ENCODE peak calls at places on chromosome 15, in five cellular contexts. One of them, this sample, is unnamed.

GRCh38 chr15:52483712-52484111 is 45.0 kb downstream of the MYO5A start:
- DNase-seq in CD8-positive, alpha-beta memory T cell: no peak
- DNase-seq in head of caudate nucleus: no peak
- DNase-seq in adrenal gland: no peak
- DNase-seq in NCI-H1694 treated with DMSO at 0.1 percent for 48 hours: no peak
- DNase-seq in this sample: peak

GRCh38 chr15:42065008-42065407 is 29.4 kb downstream of the PLA2G4D start:
- DNase-seq in CD8-positive, alpha-beta memory T cell: no peak
- DNase-seq in head of caudate nucleus: peak
- DNase-seq in NCI-H1694 treated with DMSO at 0.1 percent for 48 hours: no peak
- DNase-seq in adrenal gland: peak
- DNase-seq in this sample: peak

GRCh38 chr15:78618064-78618463 is 2.7 kb downstream of the CHRNA3 start:
- DNase-seq in head of caudate nucleus: no peak
- DNase-seq in CD8-positive, alpha-beta memory T cell: no peak
- DNase-seq in adrenal gland: no peak
- DNase-seq in NCI-H1694 treated with DMSO at 0.1 percent for 48 hours: no peak
- DNase-seq in this sample: no peak

GRCh38 chr15:101128191-101128590 is 123.7 kb downstream of the CHSY1 start:
- DNase-seq in NCI-H1694 treated with DMSO at 0.1 percent for 48 hours: no peak
- DNase-seq in head of caudate nucleus: no peak
- DNase-seq in CD8-positive, alpha-beta memory T cell: no peak
- DNase-seq in adrenal gland: no peak
- DNase-seq in this sample: peak

GRCh38 chr15:83436513-83437158 is 10.5 kb upstream of the SH3GL3 start:
- DNase-seq in head of caudate nucleus: peak
- DNase-seq in CD8-positive, alpha-beta memory T cell: no peak
- DNase-seq in NCI-H1694 treated with DMSO at 0.1 percent for 48 hours: peak
- DNase-seq in adrenal gland: no peak
- DNase-seq in this sample: peak

GRCh38 chr15:87755226-87755625 is 501.3 kb downstream of the NTRK3 start:
- DNase-seq in CD8-positive, alpha-beta memory T cell: no peak
- DNase-seq in head of caudate nucleus: no peak
- DNase-seq in adrenal gland: no peak
- DNase-seq in NCI-H1694 treated with DMSO at 0.1 percent for 48 hours: no peak
- DNase-seq in this sample: no peak

GRCh38 chr15:34616613-34617012 is 33.2 kb upstream of the GOLGA8B start:
- DNase-seq in NCI-H1694 treated with DMSO at 0.1 percent for 48 hours: peak
- DNase-seq in CD8-positive, alpha-beta memory T cell: no peak
- DNase-seq in adrenal gland: no peak
- DNase-seq in head of caudate nucleus: peak
- DNase-seq in this sample: peak

GRCh38 chr15:43776718-43777292 is at the start of gene ELL3:
- DNase-seq in NCI-H1694 treated with DMSO at 0.1 percent for 48 hours: peak
- DNase-seq in CD8-positive, alpha-beta memory T cell: peak
- DNase-seq in adrenal gland: peak
- DNase-seq in head of caudate nucleus: peak
- DNase-seq in this sample: peak

GRCh38 chr15:72803006-72803405 is 19.4 kb upstream of the ADPGK start:
- DNase-seq in CD8-positive, alpha-beta memory T cell: no peak
- DNase-seq in head of caudate nucleus: no peak
- DNase-seq in adrenal gland: no peak
- DNase-seq in NCI-H1694 treated with DMSO at 0.1 percent for 48 hours: no peak
- DNase-seq in this sample: no peak

GRCh38 chr15:93210995-93211394 is 122.0 kb upstream of the RGMA start:
- DNase-seq in head of caudate nucleus: no peak
- DNase-seq in CD8-positive, alpha-beta memory T cell: no peak
- DNase-seq in adrenal gland: no peak
- DNase-seq in NCI-H1694 treated with DMSO at 0.1 percent for 48 hours: no peak
- DNase-seq in this sample: peak

GRCh38 chr15:31338318-31338878 is 11.8 kb downstream of the KLF13 start:
- DNase-seq in adrenal gland: no peak
- DNase-seq in head of caudate nucleus: no peak
- DNase-seq in CD8-positive, alpha-beta memory T cell: no peak
- DNase-seq in NCI-H1694 treated with DMSO at 0.1 percent for 48 hours: no peak
- DNase-seq in this sample: peak

GRCh38 chr15:31485911-31486461 is 159.4 kb downstream of the KLF13 start:
- DNase-seq in head of caudate nucleus: no peak
- DNase-seq in CD8-positive, alpha-beta memory T cell: no peak
- DNase-seq in adrenal gland: no peak
- DNase-seq in NCI-H1694 treated with DMSO at 0.1 percent for 48 hours: no peak
- DNase-seq in this sample: no peak

GRCh38 chr15:29668120-29668602 is 154.1 kb downstream of the TJP1 start:
- DNase-seq in NCI-H1694 treated with DMSO at 0.1 percent for 48 hours: no peak
- DNase-seq in head of caudate nucleus: peak
- DNase-seq in adrenal gland: peak
- DNase-seq in CD8-positive, alpha-beta memory T cell: no peak
- DNase-seq in this sample: peak

GRCh38 chr15:35827949-35828348 is 282.0 kb upstream of the DPH6 start:
- DNase-seq in adrenal gland: no peak
- DNase-seq in CD8-positive, alpha-beta memory T cell: no peak
- DNase-seq in head of caudate nucleus: no peak
- DNase-seq in NCI-H1694 treated with DMSO at 0.1 percent for 48 hours: no peak
- DNase-seq in this sample: no peak

GRCh38 chr15:37134699-37135131 is 34.4 kb upstream of the MEIS2 start:
- DNase-seq in CD8-positive, alpha-beta memory T cell: no peak
- DNase-seq in adrenal gland: peak
- DNase-seq in head of caudate nucleus: no peak
- DNase-seq in NCI-H1694 treated with DMSO at 0.1 percent for 48 hours: peak
- DNase-seq in this sample: peak

GRCh38 chr15:100879461-100880138 is at the start of gene ALDH1A3:
- DNase-seq in adrenal gland: no peak
- DNase-seq in head of caudate nucleus: no peak
- DNase-seq in CD8-positive, alpha-beta memory T cell: no peak
- DNase-seq in NCI-H1694 treated with DMSO at 0.1 percent for 48 hours: no peak
- DNase-seq in this sample: peak

This sample was measured in Daoy.